ENCODE peak calls at places on chromosomes 3 and 15, in ten cellular contexts. F is foreskin fibroblast, V is lower lobe of right lung, P is WERI-Rb-1, Z is AG10803, R is HL-60, T is IMR-90, X is osteoblast, B is bronchial epithelial cell, G is fibroblast of lung. I is an unnamed sample.

GRCh38 chr15:33022629-33023028 is 171.9 kb downstream of the FMN1 start:
- DNase-seq in Z (peak; percentile 74), V (peak; percentile 77), B (peak; percentile 80), F (peak; percentile 80), T (peak; percentile 70), P (no peak), R (no peak), X (peak; percentile 92), G (peak; percentile 78), I (peak; percentile 60)

GRCh38 chr3:182786564-182787196 is 6.6 kb upstream of the ATP11B start:
- DNase-seq in X (no peak), R (no peak), G (no peak), T (no peak), V (no peak), Z (no peak), P (no peak), F (no peak), B (peak; percentile 21), I (no peak)

GRCh38 chr3:6467186-6467585 is 393.7 kb upstream of the GRM7 start:
- DNase-seq in G (no peak), R (no peak), Z (no peak), P (no peak), F (no peak), T (no peak), B (no peak), X (no peak), V (no peak), I (no peak)

GRCh38 chr3:47000922-47001730 is 21.7 kb downstream of the NBEAL2 start:
- DNase-seq in Z (no peak), R (no peak), B (no peak), X (peak; percentile 88), V (peak; percentile 39), T (no peak), F (no peak), P (no peak), G (no peak), I (no peak)

GRCh38 chr15:74132681-74133070 is 2.3 kb downstream of the ISLR2 start:
- DNase-seq in F (no peak), X (no peak), T (peak; percentile 24), Z (peak; percentile 52), B (peak; percentile 59), R (no peak), G (peak; percentile 55), P (no peak), V (no peak), I (peak; percentile 32)

GRCh38 chr15:28098766-28099554 is at the start of gene OCA2:
- DNase-seq in R (no peak), B (no peak), F (peak; percentile 52), P (peak; percentile 94), Z (peak; percentile 67), T (peak; percentile 30), G (peak; percentile 40), X (peak; percentile 89), V (peak; percentile 79), I (peak; percentile 66)

GRCh38 chr3:73602171-73602570 is 22.6 kb downstream of the PDZRN3 start:
- DNase-seq in G (peak; percentile 55), B (no peak), T (peak; percentile 94), Z (peak; percentile 97), R (no peak), V (no peak), X (no peak), P (no peak), F (peak; percentile 93), I (peak; percentile 80)

GRCh38 chr15:38627684-38628277 is 63.2 kb upstream of the RASGRP1 start:
- DNase-seq in B (no peak), T (no peak), X (no peak), F (no peak), V (no peak), P (no peak), R (no peak), G (no peak), Z (no peak), I (no peak)

GRCh38 chr3:4719011-4719649 is 226.0 kb downstream of the ITPR1 start:
- DNase-seq in G (no peak), Z (peak; percentile 54), R (no peak), T (peak; percentile 67), F (no peak), B (no peak), V (no peak), X (no peak), P (no peak), I (peak; percentile 31)

GRCh38 chr3:194871143-194871863 is 185.6 kb downstream of the FAM43A start:
- DNase-seq in B (peak; percentile 90), T (peak; percentile 91), G (peak; percentile 82), P (peak; percentile 93), V (peak; percentile 61), Z (peak; percentile 82), R (no peak), F (peak; percentile 89), X (peak; percentile 94), I (peak; percentile 90)

GRCh38 chr3:25293736-25294135 is 134.3 kb upstream of the RARB start:
- DNase-seq in V (no peak), G (no peak), X (no peak), B (peak; percentile 80), P (no peak), Z (peak; percentile 3), R (no peak), F (no peak), T (no peak), I (no peak)

GRCh38 chr3:139928708-139929505 is 6.1 kb upstream of the CLSTN2 start:
- DNase-seq in X (no peak), R (no peak), P (no peak), B (no peak), Z (no peak), F (no peak), G (no peak), T (no peak), V (no peak), I (peak; percentile 26)

GRCh38 chr3:159721324-159721723 is 267.3 kb upstream of the IL12A start:
- DNase-seq in R (no peak), X (no peak), F (no peak), P (no peak), B (no peak), V (no peak), T (peak; percentile 50), Z (peak; percentile 31), G (no peak), I (no peak)
- H3K4me3 ChIP-seq in R (no peak overlapping the region), X (no peak overlapping the region), F (no peak overlapping the region), P (no peak overlapping the region), B (no peak overlapping the region), V (no peak overlapping the region), T (no peak overlapping the region), Z (no peak overlapping the region), G (no peak overlapping the region), I (no peak overlapping the region)

GRCh38 chr3:186489507-186489906 is 54.7 kb downstream of the CRYGS start:
- DNase-seq in V (no peak), T (no peak), Z (no peak), B (no peak), X (no peak), F (no peak), P (no peak), R (no peak), G (no peak), I (no peak)

GRCh38 chr3:186492594-186492993 is 51.6 kb downstream of the CRYGS start:
- DNase-seq in P (no peak), X (no peak), B (no peak), Z (no peak), R (no peak), V (no peak), F (no peak), T (no peak), G (no peak), I (no peak)

GRCh38 chr3:186487037-186487436 is 57.1 kb downstream of the CRYGS start:
- DNase-seq in F (no peak), Z (no peak), X (no peak), R (no peak), T (no peak), P (no peak), V (no peak), B (no peak), G (no peak), I (no peak)

GRCh38 chr3:186483611-186484340 is 60.4 kb downstream of the CRYGS start:
- DNase-seq in B (no peak), T (peak; percentile 9), V (no peak), P (no peak), G (no peak), F (no peak), Z (no peak), X (no peak), R (no peak), I (no peak)

DNA sequence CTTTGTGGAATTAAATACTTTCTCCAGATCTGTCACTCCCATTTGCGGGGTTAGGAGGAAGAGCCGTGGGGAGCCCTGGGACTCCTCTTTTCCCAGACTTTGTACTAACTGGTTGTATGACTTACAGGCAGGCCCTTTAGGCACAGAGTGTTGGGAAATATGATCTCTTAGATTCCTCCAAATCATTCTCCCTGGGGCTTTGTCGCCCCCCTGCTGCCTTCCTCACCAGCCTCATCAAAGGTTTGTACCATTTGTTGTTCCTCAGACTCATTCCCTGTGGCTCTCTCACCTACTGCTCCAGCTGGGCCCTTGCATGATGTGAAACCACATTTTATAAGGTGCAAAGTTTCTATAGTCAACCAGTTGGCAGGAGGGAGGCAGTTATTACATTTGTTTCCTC is 56.4 kb downstream of the CRYGS start:
- DNase-seq in G (peak; percentile 6), X (no peak), T (no peak), V (no peak), F (no peak), B (no peak), P (no peak), Z (no peak), R (no peak), I (no peak)
- TF ChIP-seq CTCF in G (peak; percentile 7), X (no peak), T (no peak), V (no peak), F (no peak), B (no peak), P (no peak), Z (no peak), R (no peak), I (peak; percentile 19)

DNA sequence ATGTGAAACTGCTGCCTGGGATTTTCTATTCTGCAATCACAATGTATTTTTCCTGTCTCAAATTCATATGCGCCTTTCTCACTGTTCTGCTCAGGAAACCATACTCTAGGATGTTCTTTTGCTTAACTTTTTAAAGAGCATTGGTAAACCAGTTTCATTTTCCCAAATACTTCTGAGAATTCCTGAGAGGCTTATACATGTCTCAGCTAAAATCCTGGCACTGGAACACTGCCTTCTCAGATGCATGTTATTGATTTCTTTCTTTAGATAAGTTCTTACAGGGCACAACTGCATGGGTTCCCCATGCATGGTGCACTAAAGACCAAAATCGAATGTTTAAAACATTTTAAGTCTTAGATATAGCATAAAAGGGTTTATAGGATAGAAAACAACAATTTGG is 178.3 kb upstream of the PLSCR5 start:
- DNase-seq in G (no peak), X (no peak), B (no peak), F (peak; percentile 13), Z (peak; percentile 42), R (no peak), P (no peak), T (no peak), V (no peak), I (peak; percentile 23)
- H3K4me3 ChIP-seq in G (no peak overlapping the region), X (no peak overlapping the region), B (no peak overlapping the region), F (no peak overlapping the region), Z (no peak overlapping the region), R (no peak overlapping the region), P (no peak overlapping the region), T (no peak overlapping the region), V (no peak overlapping the region), I (no peak overlapping the region)

DNA sequence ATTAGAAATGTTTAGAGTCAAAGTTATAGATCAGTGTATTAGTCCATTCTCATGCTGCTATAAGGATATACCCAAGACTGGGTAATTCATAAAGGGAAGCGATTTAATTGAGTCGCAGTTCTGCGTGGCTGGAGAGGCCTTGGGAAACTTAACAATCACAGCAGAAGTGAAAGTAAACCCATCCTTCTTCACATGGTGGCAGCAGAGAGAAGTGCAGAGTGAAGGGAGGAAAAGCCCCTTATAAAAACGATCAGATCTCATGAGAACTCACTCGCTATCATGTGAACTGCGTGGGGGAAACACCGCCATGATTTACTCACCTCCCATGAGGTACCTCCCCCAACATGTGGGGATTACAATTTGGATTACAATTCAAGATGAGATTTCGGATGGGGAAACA is 871.5 kb downstream of the DIPK2A start:
- DNase-seq in G (peak; percentile 24), X (no peak), B (no peak), Z (no peak), P (peak; percentile 18), R (no peak), T (no peak), F (no peak), V (no peak), I (peak; percentile 5)
- TF ChIP-seq CTCF in G (peak; percentile 27), X (no peak), B (no peak), Z (no peak), P (peak; percentile 47), R (no peak), T (no peak), F (peak; percentile 12), V (no peak), I (peak; percentile 31)